ENCODE peak calls at places on chromosomes 7 and 10, in ten cellular contexts. One of them, this sample, is unnamed.

GRCh38 chr10:46218921-46219320 is 67.9 kb upstream of the ANTXRL start:
- DNase-seq in activated naive CD8-positive, alpha-beta T cell treated with anti-CD3 and anti-CD28 coated beads, Interleukin-2, amount 50 U/mL, for 16 hours: no peak
- DNase-seq in HuH-7.5: no peak
- DNase-seq in foreskin fibroblast: no peak
- DNase-seq in RPMI8226: no peak
- DNase-seq in HFF-Myc: no peak
- DNase-seq in RWPE1: no peak
- DNase-seq in adrenal gland: no peak
- DNase-seq in upper lobe of right lung: no peak
- DNase-seq in cardiac muscle cell: peak; percentile 18
- DNase-seq in this sample: no peak

GRCh38 chr10:89428873-89429272 is 14.5 kb downstream of the IFIT5 start:
- DNase-seq in RPMI8226: no peak
- DNase-seq in RWPE1: no peak
- DNase-seq in upper lobe of right lung: no peak
- DNase-seq in cardiac muscle cell: no peak
- DNase-seq in activated naive CD8-positive, alpha-beta T cell treated with anti-CD3 and anti-CD28 coated beads, Interleukin-2, amount 50 U/mL, for 16 hours: no peak
- DNase-seq in HFF-Myc: no peak
- DNase-seq in foreskin fibroblast: no peak
- DNase-seq in HuH-7.5: no peak
- DNase-seq in adrenal gland: no peak
- DNase-seq in this sample: no peak

GRCh38 chr7:69703099-69703498 is 104.8 kb downstream of the AUTS2 start:
- DNase-seq in HuH-7.5: no peak
- DNase-seq in adrenal gland: no peak
- DNase-seq in activated naive CD8-positive, alpha-beta T cell treated with anti-CD3 and anti-CD28 coated beads, Interleukin-2, amount 50 U/mL, for 16 hours: no peak
- DNase-seq in RPMI8226: no peak
- DNase-seq in RWPE1: no peak
- DNase-seq in cardiac muscle cell: peak; percentile 23
- DNase-seq in HFF-Myc: no peak
- DNase-seq in foreskin fibroblast: no peak
- DNase-seq in upper lobe of right lung: no peak
- DNase-seq in this sample: no peak

GRCh38 chr7:674454-675410 is 51.8 kb upstream of the DNAAF5 start:
- DNase-seq in adrenal gland: peak; percentile 69
- DNase-seq in HuH-7.5: no peak
- DNase-seq in activated naive CD8-positive, alpha-beta T cell treated with anti-CD3 and anti-CD28 coated beads, Interleukin-2, amount 50 U/mL, for 16 hours: no peak
- DNase-seq in RPMI8226: no peak
- DNase-seq in cardiac muscle cell: peak; percentile 38
- DNase-seq in upper lobe of right lung: no peak
- DNase-seq in foreskin fibroblast: no peak
- DNase-seq in RWPE1: no peak
- DNase-seq in HFF-Myc: no peak
- DNase-seq in this sample: no peak

GRCh38 chr7:155213385-155213784 is 84.3 kb upstream of the INSIG1 start:
- DNase-seq in cardiac muscle cell: no peak
- DNase-seq in HFF-Myc: no peak
- DNase-seq in activated naive CD8-positive, alpha-beta T cell treated with anti-CD3 and anti-CD28 coated beads, Interleukin-2, amount 50 U/mL, for 16 hours: no peak
- DNase-seq in RPMI8226: no peak
- DNase-seq in RWPE1: no peak
- DNase-seq in foreskin fibroblast: peak; percentile 48
- DNase-seq in HuH-7.5: no peak
- DNase-seq in upper lobe of right lung: no peak
- DNase-seq in adrenal gland: no peak
- DNase-seq in this sample: peak; percentile 14

GRCh38 chr10:33817647-33818046 is 483.2 kb upstream of the NRP1 start:
- DNase-seq in RWPE1: no peak
- DNase-seq in HuH-7.5: no peak
- DNase-seq in HFF-Myc: no peak
- DNase-seq in cardiac muscle cell: no peak
- DNase-seq in adrenal gland: no peak
- DNase-seq in RPMI8226: no peak
- DNase-seq in upper lobe of right lung: no peak
- DNase-seq in foreskin fibroblast: no peak
- DNase-seq in activated naive CD8-positive, alpha-beta T cell treated with anti-CD3 and anti-CD28 coated beads, Interleukin-2, amount 50 U/mL, for 16 hours: no peak
- DNase-seq in this sample: no peak

GRCh38 chr7:102191556-102192203 is 95.0 kb upstream of the SH2B2 start:
- DNase-seq in foreskin fibroblast: no peak
- DNase-seq in activated naive CD8-positive, alpha-beta T cell treated with anti-CD3 and anti-CD28 coated beads, Interleukin-2, amount 50 U/mL, for 16 hours: no peak
- DNase-seq in RPMI8226: no peak
- DNase-seq in adrenal gland: no peak
- DNase-seq in upper lobe of right lung: no peak
- DNase-seq in HFF-Myc: no peak
- DNase-seq in HuH-7.5: no peak
- DNase-seq in cardiac muscle cell: no peak
- DNase-seq in RWPE1: no peak
- DNase-seq in this sample: no peak

GRCh38 chr7:82419200-82419599 is 24.4 kb downstream of the CACNA2D1 start:
- DNase-seq in HuH-7.5: no peak
- DNase-seq in adrenal gland: peak; percentile 33
- DNase-seq in upper lobe of right lung: no peak
- DNase-seq in foreskin fibroblast: no peak
- DNase-seq in HFF-Myc: no peak
- DNase-seq in cardiac muscle cell: no peak
- DNase-seq in activated naive CD8-positive, alpha-beta T cell treated with anti-CD3 and anti-CD28 coated beads, Interleukin-2, amount 50 U/mL, for 16 hours: no peak
- DNase-seq in RWPE1: no peak
- DNase-seq in RPMI8226: no peak
- DNase-seq in this sample: no peak

GRCh38 chr10:131730771-131731497 is 169.9 kb upstream of the PPP2R2D start:
- DNase-seq in activated naive CD8-positive, alpha-beta T cell treated with anti-CD3 and anti-CD28 coated beads, Interleukin-2, amount 50 U/mL, for 16 hours: no peak
- DNase-seq in cardiac muscle cell: no peak
- DNase-seq in RWPE1: no peak
- DNase-seq in upper lobe of right lung: peak; percentile 54
- DNase-seq in foreskin fibroblast: no peak
- DNase-seq in HuH-7.5: no peak
- DNase-seq in adrenal gland: no peak
- DNase-seq in HFF-Myc: no peak
- DNase-seq in RPMI8226: no peak
- DNase-seq in this sample: no peak

GRCh38 chr10:35711615-35712411 is 69.7 kb upstream of the FZD8 start:
- DNase-seq in foreskin fibroblast: no peak
- DNase-seq in RPMI8226: no peak
- DNase-seq in upper lobe of right lung: no peak
- DNase-seq in HuH-7.5: no peak
- DNase-seq in adrenal gland: no peak
- DNase-seq in cardiac muscle cell: no peak
- DNase-seq in HFF-Myc: no peak
- DNase-seq in activated naive CD8-positive, alpha-beta T cell treated with anti-CD3 and anti-CD28 coated beads, Interleukin-2, amount 50 U/mL, for 16 hours: no peak
- DNase-seq in RWPE1: no peak
- DNase-seq in this sample: no peak

GRCh38 chr7:158684329-158684728 is 20.3 kb downstream of the NCAPG2 start:
- DNase-seq in adrenal gland: no peak
- DNase-seq in HFF-Myc: no peak
- DNase-seq in cardiac muscle cell: peak; percentile 18
- DNase-seq in upper lobe of right lung: no peak
- DNase-seq in activated naive CD8-positive, alpha-beta T cell treated with anti-CD3 and anti-CD28 coated beads, Interleukin-2, amount 50 U/mL, for 16 hours: no peak
- DNase-seq in RPMI8226: no peak
- DNase-seq in RWPE1: no peak
- DNase-seq in foreskin fibroblast: no peak
- DNase-seq in HuH-7.5: no peak
- DNase-seq in this sample: no peak

GRCh38 chr7:101814081-101814995 is 3.1 kb upstream of the CUX1 start:
- DNase-seq in cardiac muscle cell: peak; percentile 50
- DNase-seq in adrenal gland: peak; percentile 46
- DNase-seq in upper lobe of right lung: peak; percentile 87
- DNase-seq in HFF-Myc: no peak
- DNase-seq in RPMI8226: peak; percentile 88
- DNase-seq in activated naive CD8-positive, alpha-beta T cell treated with anti-CD3 and anti-CD28 coated beads, Interleukin-2, amount 50 U/mL, for 16 hours: peak; percentile 20
- DNase-seq in HuH-7.5: peak; percentile 90
- DNase-seq in RWPE1: peak; percentile 73
- DNase-seq in foreskin fibroblast: no peak
- DNase-seq in this sample: peak; percentile 66

GRCh38 chr7:93923946-93924345 is 2.4 kb downstream of the GNG11 start:
- DNase-seq in activated naive CD8-positive, alpha-beta T cell treated with anti-CD3 and anti-CD28 coated beads, Interleukin-2, amount 50 U/mL, for 16 hours: no peak
- DNase-seq in RWPE1: no peak
- DNase-seq in upper lobe of right lung: no peak
- DNase-seq in HFF-Myc: no peak
- DNase-seq in cardiac muscle cell: no peak
- DNase-seq in adrenal gland: no peak
- DNase-seq in RPMI8226: no peak
- DNase-seq in foreskin fibroblast: no peak
- DNase-seq in HuH-7.5: no peak
- DNase-seq in this sample: no peak

GRCh38 chr10:17877121-17877520 is 68.0 kb downstream of the MRC1 start:
- DNase-seq in foreskin fibroblast: no peak
- DNase-seq in activated naive CD8-positive, alpha-beta T cell treated with anti-CD3 and anti-CD28 coated beads, Interleukin-2, amount 50 U/mL, for 16 hours: no peak
- DNase-seq in RWPE1: no peak
- DNase-seq in RPMI8226: no peak
- DNase-seq in cardiac muscle cell: no peak
- DNase-seq in HuH-7.5: no peak
- DNase-seq in adrenal gland: no peak
- DNase-seq in upper lobe of right lung: no peak
- DNase-seq in HFF-Myc: no peak
- DNase-seq in this sample: no peak

GRCh38 chr7:129949292-129950133 is 3.2 kb downstream of the UBE2H start:
- DNase-seq in foreskin fibroblast: peak; percentile 82
- DNase-seq in upper lobe of right lung: peak; percentile 23
- DNase-seq in HFF-Myc: peak; percentile 50
- DNase-seq in cardiac muscle cell: peak; percentile 88
- DNase-seq in activated naive CD8-positive, alpha-beta T cell treated with anti-CD3 and anti-CD28 coated beads, Interleukin-2, amount 50 U/mL, for 16 hours: no peak
- DNase-seq in adrenal gland: peak; percentile 41
- DNase-seq in RPMI8226: peak; percentile 56
- DNase-seq in RWPE1: peak; percentile 76
- DNase-seq in HuH-7.5: no peak
- DNase-seq in this sample: peak; percentile 83

GRCh38 chr7:102286237-102287081 is at the start of gene SH2B2:
- DNase-seq in RPMI8226: peak; percentile 84
- DNase-seq in adrenal gland: peak; percentile 73
- DNase-seq in upper lobe of right lung: peak; percentile 91
- DNase-seq in activated naive CD8-positive, alpha-beta T cell treated with anti-CD3 and anti-CD28 coated beads, Interleukin-2, amount 50 U/mL, for 16 hours: no peak
- DNase-seq in HuH-7.5: peak; percentile 84
- DNase-seq in RWPE1: peak; percentile 68
- DNase-seq in HFF-Myc: no peak
- DNase-seq in foreskin fibroblast: peak; percentile 51
- DNase-seq in cardiac muscle cell: peak; percentile 77
- DNase-seq in this sample: peak; percentile 49

GRCh38 chr7:127347567-127348246 is 44.8 kb downstream of the ZNF800 start:
- DNase-seq in cardiac muscle cell: peak; percentile 74
- DNase-seq in adrenal gland: peak; percentile 73
- DNase-seq in foreskin fibroblast: peak; percentile 64
- DNase-seq in activated naive CD8-positive, alpha-beta T cell treated with anti-CD3 and anti-CD28 coated beads, Interleukin-2, amount 50 U/mL, for 16 hours: peak; percentile 40
- DNase-seq in upper lobe of right lung: peak; percentile 84
- DNase-seq in HFF-Myc: no peak
- DNase-seq in HuH-7.5: peak; percentile 71
- DNase-seq in RWPE1: peak; percentile 59
- DNase-seq in RPMI8226: peak; percentile 88
- DNase-seq in this sample: peak; percentile 38

GRCh38 chr10:4034907-4035581 is 250.0 kb upstream of the KLF6 start:
- DNase-seq in foreskin fibroblast: no peak
- DNase-seq in HuH-7.5: no peak
- DNase-seq in adrenal gland: no peak
- DNase-seq in upper lobe of right lung: no peak
- DNase-seq in RPMI8226: no peak
- DNase-seq in HFF-Myc: no peak
- DNase-seq in RWPE1: no peak
- DNase-seq in cardiac muscle cell: peak; percentile 42
- DNase-seq in activated naive CD8-positive, alpha-beta T cell treated with anti-CD3 and anti-CD28 coated beads, Interleukin-2, amount 50 U/mL, for 16 hours: no peak
- DNase-seq in this sample: no peak

GRCh38 chr7:55309040-55309991 is 55.8 kb upstream of the LANCL2 start:
- DNase-seq in cardiac muscle cell: no peak
- DNase-seq in RPMI8226: no peak
- DNase-seq in HFF-Myc: no peak
- DNase-seq in activated naive CD8-positive, alpha-beta T cell treated with anti-CD3 and anti-CD28 coated beads, Interleukin-2, amount 50 U/mL, for 16 hours: no peak
- DNase-seq in adrenal gland: no peak
- DNase-seq in foreskin fibroblast: no peak
- DNase-seq in HuH-7.5: no peak
- DNase-seq in RWPE1: no peak
- DNase-seq in upper lobe of right lung: no peak
- DNase-seq in this sample: no peak

This sample was measured in PC-3.